ENCODE peak calls at places on chromosome 19, in ten cellular contexts. One of them, this sample, is unnamed.

GRCh38 chr19:10316229-10317044 is 622 bp upstream of the FDX2 start:
- DNase-seq in NCI-H748 treated with DMSO at 0.1 percent for 48 hours: no peak
- DNase-seq in breast epithelium: no peak
- DNase-seq in activated naive CD8-positive, alpha-beta T cell treated with anti-CD3 and anti-CD28 coated beads, Interleukin-2, amount 50 U/mL, for 24 hours: no peak
- DNase-seq in mesendoderm: no peak
- DNase-seq in G401: no peak
- DNase-seq in T-helper 9 cell: no peak
- DNase-seq in AG10803: no peak
- DNase-seq in GDM1: no peak
- DNase-seq in activated T-helper 1 cell treated with Interleukin-2 at 50 U/mL for 16 hours: no peak
- DNase-seq in this sample: no peak

GRCh38 chr19:12117203-12117970 is 22.8 kb downstream of the ZNF20 start:
- DNase-seq in mesendoderm: no peak
- DNase-seq in breast epithelium: no peak
- DNase-seq in T-helper 9 cell: no peak
- DNase-seq in activated naive CD8-positive, alpha-beta T cell treated with anti-CD3 and anti-CD28 coated beads, Interleukin-2, amount 50 U/mL, for 24 hours: no peak
- DNase-seq in activated T-helper 1 cell treated with Interleukin-2 at 50 U/mL for 16 hours: no peak
- DNase-seq in G401: no peak
- DNase-seq in GDM1: no peak
- DNase-seq in NCI-H748 treated with DMSO at 0.1 percent for 48 hours: no peak
- DNase-seq in AG10803: no peak
- DNase-seq in this sample: no peak

GRCh38 chr19:3981736-3982681 is 3.3 kb downstream of the EEF2 start:
- DNase-seq in breast epithelium: peak; percentile 24
- DNase-seq in activated naive CD8-positive, alpha-beta T cell treated with anti-CD3 and anti-CD28 coated beads, Interleukin-2, amount 50 U/mL, for 24 hours: no peak
- DNase-seq in NCI-H748 treated with DMSO at 0.1 percent for 48 hours: no peak
- DNase-seq in AG10803: no peak
- DNase-seq in G401: no peak
- DNase-seq in T-helper 9 cell: no peak
- DNase-seq in GDM1: no peak
- DNase-seq in activated T-helper 1 cell treated with Interleukin-2 at 50 U/mL for 16 hours: no peak
- DNase-seq in mesendoderm: no peak
- DNase-seq in this sample: no peak

GRCh38 chr19:38653028-38653571 is 5.7 kb downstream of the ACTN4 start:
- DNase-seq in T-helper 9 cell: no peak
- DNase-seq in breast epithelium: no peak
- DNase-seq in activated T-helper 1 cell treated with Interleukin-2 at 50 U/mL for 16 hours: no peak
- DNase-seq in GDM1: no peak
- DNase-seq in AG10803: peak; percentile 76
- DNase-seq in NCI-H748 treated with DMSO at 0.1 percent for 48 hours: peak; percentile 8
- DNase-seq in G401: no peak
- DNase-seq in mesendoderm: no peak
- DNase-seq in activated naive CD8-positive, alpha-beta T cell treated with anti-CD3 and anti-CD28 coated beads, Interleukin-2, amount 50 U/mL, for 24 hours: no peak
- DNase-seq in this sample: no peak

GRCh38 chr19:8108560-8109445 is 40.6 kb downstream of the FBN3 start:
- DNase-seq in GDM1: no peak
- DNase-seq in AG10803: no peak
- DNase-seq in activated T-helper 1 cell treated with Interleukin-2 at 50 U/mL for 16 hours: no peak
- DNase-seq in G401: no peak
- DNase-seq in activated naive CD8-positive, alpha-beta T cell treated with anti-CD3 and anti-CD28 coated beads, Interleukin-2, amount 50 U/mL, for 24 hours: no peak
- DNase-seq in NCI-H748 treated with DMSO at 0.1 percent for 48 hours: no peak
- DNase-seq in mesendoderm: no peak
- DNase-seq in breast epithelium: no peak
- DNase-seq in T-helper 9 cell: no peak
- DNase-seq in this sample: no peak

GRCh38 chr19:38691938-38692457 is 44.5 kb downstream of the ACTN4 start:
- DNase-seq in mesendoderm: no peak
- DNase-seq in G401: no peak
- DNase-seq in NCI-H748 treated with DMSO at 0.1 percent for 48 hours: no peak
- DNase-seq in activated T-helper 1 cell treated with Interleukin-2 at 50 U/mL for 16 hours: no peak
- DNase-seq in T-helper 9 cell: no peak
- DNase-seq in activated naive CD8-positive, alpha-beta T cell treated with anti-CD3 and anti-CD28 coated beads, Interleukin-2, amount 50 U/mL, for 24 hours: no peak
- DNase-seq in GDM1: no peak
- DNase-seq in AG10803: peak; percentile 98
- DNase-seq in breast epithelium: peak; percentile 91
- DNase-seq in this sample: no peak

GRCh38 chr19:55014714-55015113 is 23.4 kb downstream of the GP6 start:
- DNase-seq in GDM1: no peak
- DNase-seq in breast epithelium: no peak
- DNase-seq in NCI-H748 treated with DMSO at 0.1 percent for 48 hours: no peak
- DNase-seq in G401: no peak
- DNase-seq in activated T-helper 1 cell treated with Interleukin-2 at 50 U/mL for 16 hours: no peak
- DNase-seq in mesendoderm: no peak
- DNase-seq in activated naive CD8-positive, alpha-beta T cell treated with anti-CD3 and anti-CD28 coated beads, Interleukin-2, amount 50 U/mL, for 24 hours: no peak
- DNase-seq in T-helper 9 cell: no peak
- DNase-seq in AG10803: no peak
- DNase-seq in this sample: no peak

GRCh38 chr19:3942790-3943409 is 10.0 kb downstream of the NMRK2 start:
- DNase-seq in activated naive CD8-positive, alpha-beta T cell treated with anti-CD3 and anti-CD28 coated beads, Interleukin-2, amount 50 U/mL, for 24 hours: no peak
- DNase-seq in G401: peak; percentile 24
- DNase-seq in T-helper 9 cell: no peak
- DNase-seq in NCI-H748 treated with DMSO at 0.1 percent for 48 hours: no peak
- DNase-seq in mesendoderm: no peak
- DNase-seq in GDM1: no peak
- DNase-seq in AG10803: no peak
- DNase-seq in breast epithelium: no peak
- DNase-seq in activated T-helper 1 cell treated with Interleukin-2 at 50 U/mL for 16 hours: no peak
- DNase-seq in this sample: no peak

GRCh38 chr19:7069904-7070226 is 362 bp downstream of the ZNF557 start:
- DNase-seq in T-helper 9 cell: no peak
- DNase-seq in GDM1: no peak
- DNase-seq in breast epithelium: no peak
- DNase-seq in activated T-helper 1 cell treated with Interleukin-2 at 50 U/mL for 16 hours: no peak
- DNase-seq in G401: no peak
- DNase-seq in activated naive CD8-positive, alpha-beta T cell treated with anti-CD3 and anti-CD28 coated beads, Interleukin-2, amount 50 U/mL, for 24 hours: no peak
- DNase-seq in mesendoderm: no peak
- DNase-seq in AG10803: peak; percentile 10
- DNase-seq in NCI-H748 treated with DMSO at 0.1 percent for 48 hours: no peak
- DNase-seq in this sample: no peak

GRCh38 chr19:40387151-40387550 is 2.8 kb downstream of the HIPK4 start:
- DNase-seq in activated naive CD8-positive, alpha-beta T cell treated with anti-CD3 and anti-CD28 coated beads, Interleukin-2, amount 50 U/mL, for 24 hours: no peak
- DNase-seq in GDM1: no peak
- DNase-seq in G401: no peak
- DNase-seq in NCI-H748 treated with DMSO at 0.1 percent for 48 hours: no peak
- DNase-seq in AG10803: no peak
- DNase-seq in mesendoderm: no peak
- DNase-seq in activated T-helper 1 cell treated with Interleukin-2 at 50 U/mL for 16 hours: no peak
- DNase-seq in breast epithelium: no peak
- DNase-seq in T-helper 9 cell: no peak
- DNase-seq in this sample: no peak

GRCh38 chr19:2922987-2923386 is 21.8 kb downstream of the ZNF77 start:
- DNase-seq in T-helper 9 cell: no peak
- DNase-seq in mesendoderm: peak; percentile 89
- DNase-seq in activated naive CD8-positive, alpha-beta T cell treated with anti-CD3 and anti-CD28 coated beads, Interleukin-2, amount 50 U/mL, for 24 hours: no peak
- DNase-seq in activated T-helper 1 cell treated with Interleukin-2 at 50 U/mL for 16 hours: no peak
- DNase-seq in G401: no peak
- DNase-seq in NCI-H748 treated with DMSO at 0.1 percent for 48 hours: no peak
- DNase-seq in breast epithelium: peak; percentile 70
- DNase-seq in AG10803: no peak
- DNase-seq in GDM1: no peak
- DNase-seq in this sample: no peak